ENCODE peak calls at places on chromosomes 12 and 14, in four cellular contexts. R is HepG2, H is K562, I is WTC11. O is an unnamed sample.

GRCh38 chr14:74852922-74853530 is 22.9 kb downstream of the PROX2 start:
- DNase-seq in R (no peak), H (no peak), I (no peak), O (no peak)

GRCh38 chr12:20716037-20716436 is 20.9 kb downstream of the SLCO1C1 start:
- DNase-seq in R (no peak), H (no peak), I (peak; percentile 23), O (no peak)

GRCh38 chr12:100675432-100675831 is 101.9 kb downstream of the GAS2L3 start:
- DNase-seq in R (no peak), H (peak; percentile 7), I (no peak), O (no peak)

GRCh38 chr12:79688376-79689040 is 2.3 kb downstream of the PAWR start:
- DNase-seq in R (no peak), H (no peak), I (no peak), O (no peak)

GRCh38 chr14:32203928-32204357 is 874 bp upstream of the RNU6-8 start:
- DNase-seq in R (peak; percentile 31), H (peak; percentile 15), I (no peak), O (no peak)

GRCh38 chr14:34722723-34723545 is 8.5 kb upstream of the CFL2 start:
- DNase-seq in R (peak; percentile 71), H (peak; percentile 60), I (peak; percentile 24), O (peak; percentile 69)

GRCh38 chr14:84442481-84442880 is 1087.5 kb upstream of the FLRT2 start:
- DNase-seq in R (no peak), H (no peak), I (no peak), O (no peak)

GRCh38 chr12:96208801-96209534 is 14.8 kb downstream of the ELK3 start:
- DNase-seq in R (no peak), H (no peak), I (no peak), O (no peak)

GRCh38 chr14:60248697-60249314 is at the start of gene PPM1A:
- DNase-seq in R (peak; percentile 84), H (peak; percentile 93), I (peak; percentile 94), O (peak; percentile 94)

GRCh38 chr14:52348796-52349195 is 34.7 kb downstream of the PTGER2 start:
- DNase-seq in R (no peak), H (no peak), I (no peak), O (no peak)

GRCh38 chr14:74583689-74584434 is 28.2 kb downstream of the LTBP2 start:
- DNase-seq in R (no peak), H (no peak), I (no peak), O (no peak)

DNA sequence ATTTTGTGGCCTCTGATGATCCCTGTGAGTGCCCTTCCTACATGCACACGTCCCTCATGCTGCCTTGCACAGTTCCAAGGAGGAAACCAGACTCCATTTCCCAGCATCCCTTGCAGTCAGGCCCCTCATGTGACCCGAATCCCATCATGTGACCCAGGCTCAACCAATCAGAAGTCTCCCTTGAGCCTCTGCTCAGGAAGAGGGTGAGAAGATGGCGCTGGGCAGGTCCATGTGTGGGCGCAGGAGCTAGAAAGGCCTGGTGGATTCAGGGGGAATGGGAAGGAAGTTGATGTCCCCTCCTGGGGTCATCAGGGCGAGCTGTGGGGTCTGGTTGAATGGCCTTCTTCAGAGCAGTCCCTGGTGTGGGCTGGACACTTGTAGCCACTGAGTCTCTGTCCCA is 240.5 kb downstream of the ADGRD1 start:
- DNase-seq in R (no peak), H (peak; percentile 64), I (no peak), O (no peak)
- TF ChIP-seq ELF4 in R (no peak), H (no peak), I (no peak), O (no peak)

DNA sequence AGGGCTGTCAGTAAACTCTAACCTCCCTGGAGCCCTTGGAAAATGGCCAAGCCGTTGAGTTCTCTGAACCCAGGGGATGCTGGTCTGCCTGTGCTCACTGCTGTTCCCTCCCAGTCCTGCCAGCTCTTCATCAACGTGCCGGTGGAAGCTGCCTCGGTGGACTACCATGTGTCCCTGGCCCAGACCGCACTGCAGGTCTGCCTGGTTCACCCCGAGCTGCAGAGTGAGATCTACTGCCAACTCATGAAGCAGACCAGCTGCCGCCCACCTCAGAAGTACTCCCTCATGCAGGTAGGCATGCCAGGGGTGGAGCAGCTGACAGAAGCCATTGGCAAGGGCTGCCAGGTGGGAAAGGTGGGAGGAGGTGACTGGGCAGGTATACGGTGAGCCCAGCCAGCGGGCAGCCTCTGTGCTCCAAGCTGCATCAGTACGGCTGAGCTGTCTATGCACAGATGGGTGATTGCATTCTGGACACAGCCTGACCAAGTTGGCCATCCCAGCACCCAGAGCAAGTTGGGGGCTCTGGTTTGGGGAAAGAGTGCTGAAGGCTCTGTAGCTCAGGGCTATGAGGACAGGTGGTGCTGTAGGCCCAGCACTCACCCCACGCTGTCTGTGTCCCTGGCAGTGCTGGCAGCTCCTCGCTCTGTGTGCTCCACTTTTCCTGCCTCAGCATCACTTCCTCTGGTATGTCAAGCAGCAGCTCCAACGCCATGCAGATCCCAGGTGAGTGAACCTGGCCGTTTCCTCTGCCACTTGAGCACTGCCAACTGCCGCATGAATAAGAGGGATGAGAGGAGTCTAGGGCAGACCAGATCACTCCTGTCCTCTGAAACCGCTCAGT is 21.9 kb downstream of the PIGH start:
- DNase-seq in R (no peak), H (no peak), I (no peak), O (no peak)
- TF ChIP-seq ELF4 in R (no peak), H (no peak), I (no peak), O (no peak)

GRCh38 chr14:102479777-102480176 is 29.8 kb downstream of the ANKRD9 start:
- DNase-seq in R (no peak), H (no peak), I (no peak), O (no peak)

GRCh38 chr14:102479107-102479506 is 30.5 kb downstream of the ANKRD9 start:
- DNase-seq in R (no peak), H (no peak), I (no peak), O (no peak)

GRCh38 chr14:102484316-102484715 is 25.3 kb downstream of the ANKRD9 start:
- DNase-seq in R (no peak), H (no peak), I (no peak), O (no peak)

GRCh38 chr14:102481371-102481770 is 28.2 kb downstream of the ANKRD9 start:
- DNase-seq in R (no peak), H (no peak), I (no peak), O (no peak)

DNA sequence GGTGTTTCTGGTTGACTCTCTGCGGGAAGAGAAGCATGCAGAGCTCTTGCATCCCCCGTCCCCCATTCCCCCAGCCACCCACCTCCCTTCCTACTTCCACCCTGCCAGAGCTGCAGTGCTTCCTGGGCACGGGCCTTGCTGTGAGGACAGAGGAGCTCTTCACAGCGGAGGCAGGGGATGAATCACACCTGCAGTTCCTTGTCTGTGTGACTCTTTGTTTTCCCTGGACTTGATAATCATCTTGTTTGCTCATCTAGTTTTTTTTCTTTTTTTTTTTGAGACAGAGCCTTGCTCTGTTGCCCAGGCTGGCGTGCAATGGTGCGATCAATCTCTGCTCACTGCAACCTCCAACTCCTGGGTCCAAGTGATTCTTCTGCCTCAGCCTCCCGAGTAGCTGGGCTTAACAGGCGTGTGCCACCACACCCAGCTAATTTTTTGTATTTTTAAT is 27.8 kb downstream of the ANKRD9 start:
- DNase-seq in R (peak; percentile 91), H (no peak), I (no peak), O (no peak)
- TF ChIP-seq ELF4 in R (no peak), H (no peak), I (no peak), O (no peak)

GRCh38 chr12:27474344-27474743 is 27.8 kb downstream of the SMCO2 start:
- DNase-seq in R (no peak), H (no peak), I (no peak), O (no peak)

GRCh38 chr12:27478949-27479348 is 32.4 kb downstream of the SMCO2 start:
- DNase-seq in R (no peak), H (no peak), I (no peak), O (no peak)

GRCh38 chr12:27477049-27477448 is 30.5 kb downstream of the SMCO2 start:
- DNase-seq in R (no peak), H (no peak), I (no peak), O (no peak)

DNA sequence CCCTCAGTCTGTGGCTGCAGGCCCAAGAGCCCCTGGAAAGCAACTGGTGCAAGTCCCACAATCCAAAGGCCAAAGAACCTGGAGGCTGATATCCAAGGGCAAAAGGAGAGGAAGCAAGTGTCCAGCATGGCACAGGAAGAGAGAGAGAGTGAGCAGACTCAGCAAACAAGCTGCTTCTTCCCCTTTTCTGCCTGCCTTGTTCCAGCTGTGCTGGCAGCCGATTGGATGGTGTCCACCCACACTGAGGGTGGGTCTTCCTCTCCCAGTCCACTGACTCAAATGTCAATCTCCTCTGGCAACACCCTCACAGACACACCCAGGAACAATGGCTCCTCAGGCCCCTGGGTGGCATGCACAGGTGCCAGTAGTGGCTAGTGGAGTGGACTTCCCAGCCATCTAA is 33.5 kb downstream of the SMCO2 start:
- DNase-seq in R (no peak), H (no peak), I (no peak), O (no peak)
- TF ChIP-seq ELF4 in R (no peak), H (no peak), I (no peak), O (no peak)

DNA sequence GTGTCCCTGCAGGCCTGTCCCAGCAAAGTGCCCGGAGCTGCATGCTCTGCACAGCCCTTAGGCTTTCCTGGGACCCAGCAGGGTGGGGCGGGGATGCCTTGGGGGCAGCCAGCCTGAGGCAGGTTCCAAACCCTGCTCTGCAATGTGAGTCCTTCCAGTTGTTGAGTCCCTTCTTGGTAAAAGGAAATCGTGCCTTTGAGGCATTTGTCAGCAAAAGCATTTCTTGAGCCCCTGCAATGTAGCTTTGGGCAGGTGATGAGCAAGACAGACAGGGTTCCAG is 38.1 kb upstream of the TRAF3 start:
- DNase-seq in R (no peak), H (no peak), I (no peak), O (no peak)
- TF ChIP-seq ELF4 in R (no peak), H (no peak), I (no peak), O (no peak)

O was measured in HEK293T.